ENCODE peak calls at places on chromosomes 3 and 15, in six cellular contexts. One of them, this sample, is unnamed.

GRCh38 chr15:67080118-67080899 is 14.9 kb downstream of the SMAD3 start:
- DNase-seq in K562: no peak
- DNase-seq in HepG2: no peak
- DNase-seq in GM12878: no peak
- DNase-seq in GM12891: no peak
- DNase-seq in H1: no peak
- DNase-seq in this sample: no peak

GRCh38 chr3:16538505-16538904 is 25.0 kb upstream of the RFTN1 start:
- DNase-seq in GM12891: no peak
- DNase-seq in K562: no peak
- DNase-seq in HepG2: no peak
- DNase-seq in H1: no peak
- DNase-seq in GM12878: no peak
- DNase-seq in this sample: no peak

GRCh38 chr3:123657578-123657977 is 72.7 kb upstream of the HACD2 start:
- DNase-seq in GM12891: no peak
- DNase-seq in HepG2: no peak
- DNase-seq in GM12878: no peak
- DNase-seq in K562: no peak
- DNase-seq in H1: no peak
- DNase-seq in this sample: no peak

GRCh38 chr3:4052691-4053090 is 250.5 kb upstream of the SETMAR start:
- DNase-seq in H1: no peak
- DNase-seq in GM12891: no peak
- DNase-seq in HepG2: no peak
- DNase-seq in GM12878: no peak
- DNase-seq in K562: no peak
- DNase-seq in this sample: no peak

GRCh38 chr3:38627956-38628355 is 21.5 kb downstream of the SCN5A start:
- DNase-seq in GM12891: peak; percentile 55
- DNase-seq in GM12878: no peak
- DNase-seq in HepG2: peak; percentile 20
- DNase-seq in K562: peak; percentile 64
- DNase-seq in H1: no peak
- DNase-seq in this sample: no peak

GRCh38 chr3:46675843-46676567 is 17.5 kb downstream of the ALS2CL start:
- DNase-seq in HepG2: no peak
- DNase-seq in GM12878: no peak
- DNase-seq in K562: no peak
- DNase-seq in GM12891: no peak
- DNase-seq in H1: no peak
- DNase-seq in this sample: no peak

GRCh38 chr3:182962162-182962561 is 18.2 kb downstream of the DCUN1D1 start:
- DNase-seq in H1: no peak
- DNase-seq in HepG2: no peak
- DNase-seq in GM12878: no peak
- DNase-seq in GM12891: no peak
- DNase-seq in K562: no peak
- DNase-seq in this sample: no peak

GRCh38 chr15:75042730-75043508 is 19.5 kb downstream of the PPCDC start:
- DNase-seq in GM12878: peak; percentile 100
- DNase-seq in H1: no peak
- DNase-seq in GM12891: peak; percentile 67
- DNase-seq in K562: peak; percentile 86
- DNase-seq in HepG2: peak; percentile 93
- DNase-seq in this sample: peak; percentile 85

GRCh38 chr3:60363817-60364216 is 887.4 kb downstream of the FHIT start:
- DNase-seq in GM12891: no peak
- DNase-seq in K562: no peak
- DNase-seq in GM12878: no peak
- DNase-seq in H1: no peak
- DNase-seq in HepG2: no peak
- DNase-seq in this sample: no peak

GRCh38 chr15:63888823-63889222 is 55.1 kb upstream of the HERC1 start:
- DNase-seq in GM12891: no peak
- DNase-seq in HepG2: no peak
- DNase-seq in H1: no peak
- DNase-seq in K562: peak; percentile 67
- DNase-seq in GM12878: no peak
- DNase-seq in this sample: no peak

GRCh38 chr3:33074217-33075067 is 22.5 kb downstream of the GLB1 start:
- DNase-seq in GM12878: no peak
- DNase-seq in K562: peak; percentile 92
- DNase-seq in HepG2: peak; percentile 58
- DNase-seq in GM12891: peak; percentile 57
- DNase-seq in H1: no peak
- DNase-seq in this sample: peak; percentile 63

GRCh38 chr3:8870134-8870533 is 93.1 kb downstream of the RAD18 start:
- DNase-seq in K562: no peak
- DNase-seq in H1: no peak
- DNase-seq in HepG2: no peak
- DNase-seq in GM12891: no peak
- DNase-seq in GM12878: no peak
- DNase-seq in this sample: no peak

GRCh38 chr3:14929310-14930070 is 17.9 kb upstream of the NR2C2 start:
- DNase-seq in GM12891: no peak
- DNase-seq in GM12878: no peak
- DNase-seq in K562: no peak
- DNase-seq in H1: no peak
- DNase-seq in HepG2: no peak
- DNase-seq in this sample: no peak

GRCh38 chr15:38050529-38050928 is 116.1 kb downstream of the TMCO5A start:
- DNase-seq in H1: no peak
- DNase-seq in GM12878: no peak
- DNase-seq in GM12891: no peak
- DNase-seq in HepG2: no peak
- DNase-seq in K562: no peak
- DNase-seq in this sample: no peak

GRCh38 chr15:34754674-34755418 is at the start of gene GJD2:
- DNase-seq in K562: peak; percentile 6
- DNase-seq in H1: peak; percentile 13
- DNase-seq in HepG2: no peak
- DNase-seq in GM12891: peak; percentile 24
- DNase-seq in GM12878: no peak
- DNase-seq in this sample: no peak

GRCh38 chr3:145776782-145777408 is 384.1 kb downstream of the PLOD2 start:
- DNase-seq in K562: peak; percentile 6
- DNase-seq in GM12878: peak; percentile 16
- DNase-seq in GM12891: no peak
- DNase-seq in H1: peak; percentile 13
- DNase-seq in HepG2: peak; percentile 47
- DNase-seq in this sample: no peak

GRCh38 chr3:171168551-171168950 is 142.0 kb upstream of the SLC2A2 start:
- DNase-seq in GM12878: no peak
- DNase-seq in H1: no peak
- DNase-seq in GM12891: no peak
- DNase-seq in HepG2: no peak
- DNase-seq in K562: no peak
- DNase-seq in this sample: no peak

GRCh38 chr3:52438579-52439425 is 6.1 kb downstream of the SEMA3G start:
- DNase-seq in H1: no peak
- DNase-seq in GM12878: no peak
- DNase-seq in GM12891: no peak
- DNase-seq in HepG2: no peak
- DNase-seq in K562: no peak
- DNase-seq in this sample: no peak

GRCh38 chr3:117660941-117661635 is 951.5 kb downstream of the TUSC7 start:
- DNase-seq in GM12891: no peak
- DNase-seq in HepG2: no peak
- DNase-seq in K562: no peak
- DNase-seq in GM12878: no peak
- DNase-seq in H1: no peak
- DNase-seq in this sample: no peak

GRCh38 chr15:43316007-43316968 is 14.1 kb downstream of the LCMT2 start:
- DNase-seq in GM12891: no peak
- DNase-seq in K562: no peak
- DNase-seq in H1: no peak
- DNase-seq in HepG2: no peak
- DNase-seq in GM12878: no peak
- DNase-seq in this sample: no peak

GRCh38 chr3:6861989-6862879 is 1.3 kb downstream of the GRM7 start:
- DNase-seq in HepG2: no peak
- DNase-seq in K562: no peak
- DNase-seq in GM12878: no peak
- DNase-seq in H1: no peak
- DNase-seq in GM12891: no peak
- DNase-seq in this sample: no peak

GRCh38 chr15:51600114-51600513 is 22.5 kb downstream of the DMXL2 start:
- DNase-seq in H1: no peak
- DNase-seq in GM12891: peak; percentile 25
- DNase-seq in GM12878: peak; percentile 15
- DNase-seq in HepG2: no peak
- DNase-seq in K562: peak; percentile 65
- DNase-seq in this sample: no peak
- TF ChIP-seq POLR2AphosphoS5 in H1: no peak
- TF ChIP-seq POLR2AphosphoS5 in GM12891: no peak
- TF ChIP-seq POLR2AphosphoS5 in GM12878: no peak
- TF ChIP-seq POLR2AphosphoS5 in HepG2: no peak
- TF ChIP-seq POLR2AphosphoS5 in K562: no peak
- TF ChIP-seq POLR2AphosphoS5 in this sample: no peak

DNA sequence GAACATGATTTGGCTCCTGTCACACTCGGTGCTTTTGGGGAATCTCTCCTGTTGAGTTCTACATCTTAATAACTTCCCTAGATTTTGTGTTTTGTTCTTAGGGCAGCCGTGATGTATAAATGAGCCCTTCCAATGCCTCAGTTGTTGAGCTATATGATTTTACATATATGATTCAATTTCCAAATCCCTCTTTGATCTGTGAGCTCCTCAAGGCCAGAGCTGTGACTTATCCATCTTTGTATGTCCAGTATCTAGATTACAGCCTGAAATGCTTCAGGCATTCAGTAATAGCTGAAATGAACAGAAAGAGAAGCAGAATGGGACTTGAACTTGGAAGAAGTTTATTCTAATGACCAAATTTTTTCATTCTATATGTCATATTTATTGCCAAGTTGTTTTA is 26.6 kb downstream of the CGGBP1 start:
- DNase-seq in K562: no peak
- DNase-seq in GM12891: no peak
- DNase-seq in GM12878: no peak
- DNase-seq in HepG2: no peak
- DNase-seq in H1: no peak
- DNase-seq in this sample: no peak
- TF ChIP-seq TAF1 in K562: no peak
- TF ChIP-seq TAF1 in GM12891: no peak
- TF ChIP-seq TAF1 in GM12878: no peak
- TF ChIP-seq TAF1 in HepG2: no peak
- TF ChIP-seq TAF1 in H1: no peak
- TF ChIP-seq TAF1 in this sample: no peak

GRCh38 chr15:66025972-66026371 is 156.7 kb downstream of the RAB11A start:
- DNase-seq in H1: peak; percentile 60
- DNase-seq in GM12891: no peak
- DNase-seq in HepG2: no peak
- DNase-seq in GM12878: no peak
- DNase-seq in K562: no peak
- DNase-seq in this sample: no peak

GRCh38 chr15:66024998-66025397 is 155.7 kb downstream of the RAB11A start:
- DNase-seq in HepG2: no peak
- DNase-seq in K562: no peak
- DNase-seq in H1: no peak
- DNase-seq in GM12891: no peak
- DNase-seq in GM12878: no peak
- DNase-seq in this sample: no peak

GRCh38 chr15:66021801-66022525 is 152.7 kb downstream of the RAB11A start:
- DNase-seq in K562: no peak
- DNase-seq in H1: no peak
- DNase-seq in GM12878: no peak
- DNase-seq in HepG2: no peak
- DNase-seq in GM12891: no peak
- DNase-seq in this sample: no peak

GRCh38 chr15:66024116-66024515 is 154.8 kb downstream of the RAB11A start:
- DNase-seq in HepG2: no peak
- DNase-seq in K562: no peak
- DNase-seq in H1: no peak
- DNase-seq in GM12891: no peak
- DNase-seq in GM12878: no peak
- DNase-seq in this sample: no peak

GRCh38 chr15:66023322-66023972 is 154.2 kb downstream of the RAB11A start:
- DNase-seq in GM12891: no peak
- DNase-seq in HepG2: no peak
- DNase-seq in K562: no peak
- DNase-seq in GM12878: no peak
- DNase-seq in H1: no peak
- DNase-seq in this sample: no peak
- TF ChIP-seq POLR2A in GM12891: no peak
- TF ChIP-seq POLR2A in HepG2: no peak
- TF ChIP-seq POLR2A in K562: no peak
- TF ChIP-seq POLR2A in GM12878: no peak
- TF ChIP-seq POLR2A in H1: no peak
- TF ChIP-seq POLR2A in this sample: no peak

GRCh38 chr15:36884404-36885335 is 215.7 kb downstream of the MEIS2 start:
- DNase-seq in GM12891: no peak
- DNase-seq in K562: no peak
- DNase-seq in H1: no peak
- DNase-seq in HepG2: no peak
- DNase-seq in GM12878: no peak
- DNase-seq in this sample: no peak

GRCh38 chr15:36887214-36888017 is 212.9 kb downstream of the MEIS2 start:
- DNase-seq in GM12891: no peak
- DNase-seq in H1: no peak
- DNase-seq in HepG2: no peak
- DNase-seq in GM12878: no peak
- DNase-seq in K562: peak; percentile 49
- DNase-seq in this sample: no peak

GRCh38 chr15:36888018-36888992 is 212.0 kb downstream of the MEIS2 start:
- DNase-seq in HepG2: no peak
- DNase-seq in GM12878: no peak
- DNase-seq in H1: no peak
- DNase-seq in K562: peak; percentile 15
- DNase-seq in GM12891: no peak
- DNase-seq in this sample: no peak

GRCh38 chr15:36885709-36886108 is 214.6 kb downstream of the MEIS2 start:
- DNase-seq in GM12878: no peak
- DNase-seq in GM12891: no peak
- DNase-seq in HepG2: no peak
- DNase-seq in K562: no peak
- DNase-seq in H1: no peak
- DNase-seq in this sample: no peak

DNA sequence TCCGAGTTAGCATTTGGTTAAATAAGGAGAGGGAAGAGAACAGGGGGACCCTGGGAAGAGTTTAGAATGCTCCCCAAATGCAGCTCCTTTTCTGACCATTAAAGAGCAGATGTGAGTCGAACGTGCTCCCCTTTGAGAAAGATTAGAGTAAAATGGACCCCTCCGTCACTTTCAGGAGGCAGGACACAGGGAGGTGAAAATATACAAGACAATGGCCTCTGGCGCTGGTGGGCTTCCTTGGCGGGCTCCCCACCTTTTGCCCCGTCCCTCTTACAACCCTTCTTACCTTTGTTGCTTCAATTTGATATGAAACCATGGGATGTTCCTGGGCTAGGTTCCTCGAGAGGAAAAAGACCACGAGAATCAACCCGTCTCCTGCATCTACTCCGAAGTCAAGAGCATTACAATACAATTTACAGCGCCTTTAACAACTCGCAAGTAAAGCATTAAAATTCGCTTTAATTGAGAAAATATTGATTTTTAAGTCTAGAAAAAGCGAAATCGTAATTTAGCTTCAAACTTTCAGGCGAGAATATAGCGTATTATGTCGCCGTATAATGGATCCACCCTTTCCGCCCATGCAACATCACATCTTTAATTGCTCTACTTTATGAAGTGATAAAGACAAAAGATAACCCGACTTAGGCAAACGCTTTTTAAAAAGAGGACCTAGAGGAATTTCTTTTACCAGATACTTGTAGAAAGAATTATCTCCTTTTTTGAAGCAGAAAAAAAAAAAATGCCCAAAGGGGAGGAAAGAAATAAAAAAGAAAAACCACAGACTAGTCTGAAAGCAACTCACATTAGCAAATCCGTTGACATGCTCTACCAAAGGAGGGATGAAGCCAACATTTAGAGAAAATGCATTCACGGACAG is 214.0 kb downstream of the MEIS2 start:
- DNase-seq in HepG2: no peak
- DNase-seq in K562: no peak
- DNase-seq in GM12891: no peak
- DNase-seq in H1: no peak
- DNase-seq in GM12878: no peak
- DNase-seq in this sample: no peak
- TF ChIP-seq POLR2AphosphoS5 in HepG2: no peak
- TF ChIP-seq POLR2AphosphoS5 in K562: no peak
- TF ChIP-seq POLR2AphosphoS5 in GM12891: no peak
- TF ChIP-seq POLR2AphosphoS5 in H1: no peak
- TF ChIP-seq POLR2AphosphoS5 in GM12878: no peak
- TF ChIP-seq POLR2AphosphoS5 in this sample: no peak

This sample was measured in GM12892.